ENCODE peak calls at places on chromosome 21, in six cellular contexts. X, D, U, E, R and J are unnamed samples.

GRCh38 chr21:36747114-36747814 is 48.3 kb downstream of the SIM2 start:
- DNase-seq in U (no peak), X (no peak), D (no peak), R (no peak), E (peak), J (peak)

GRCh38 chr21:45003331-45004058 is 63.7 kb downstream of the SLX9 start:
- DNase-seq in U (no peak), R (no peak), D (no peak), E (no peak), X (no peak), J (no peak)

GRCh38 chr21:45056917-45057560 is 17.3 kb upstream of the ADARB1 start:
- DNase-seq in E (no peak), D (no peak), R (no peak), U (no peak), X (no peak), J (no peak)

GRCh38 chr21:44932366-44933181 is 7.3 kb upstream of the SLX9 start:
- DNase-seq in R (peak), U (no peak), X (peak), E (peak), D (no peak), J (no peak)

GRCh38 chr21:16309250-16309971 is 579.6 kb downstream of the USP25 start:
- DNase-seq in X (no peak), E (no peak), D (peak), R (peak), U (no peak), J (no peak)

GRCh38 chr21:16307256-16307655 is 577.5 kb downstream of the USP25 start:
- DNase-seq in U (no peak), X (no peak), E (no peak), D (no peak), R (no peak), J (no peak)

GRCh38 chr21:34545079-34545884 is 33.3 kb upstream of the KCNE1 start:
- DNase-seq in X (no peak), U (no peak), E (peak), R (peak), D (no peak), J (no peak)

GRCh38 chr21:36846624-36847023 is 119.8 kb downstream of the HLCS start:
- DNase-seq in X (no peak), U (no peak), R (no peak), E (no peak), D (no peak), J (no peak)

GRCh38 chr21:40846566-40847411 is at the start of gene DSCAM:
- DNase-seq in R (peak), U (no peak), E (no peak), X (peak), D (no peak), J (peak)

GRCh38 chr21:32559004-32559610 is 26.2 kb downstream of the TCP10L start:
- DNase-seq in E (no peak), R (no peak), X (no peak), U (no peak), D (no peak), J (no peak)

GRCh38 chr21:43984905-43985689 is 27.0 kb upstream of the TRAPPC10 start:
- DNase-seq in R (no peak), D (no peak), X (no peak), E (no peak), U (no peak), J (no peak)

GRCh38 chr21:36079010-36079649 is 9.3 kb downstream of the CBR1 start:
- DNase-seq in X (no peak), D (peak), U (peak), E (no peak), R (no peak), J (no peak)

GRCh38 chr21:21463456-21463855 is 465.2 kb downstream of the NCAM2 start:
- DNase-seq in D (no peak), X (no peak), E (no peak), R (no peak), U (no peak), J (no peak)

DNA sequence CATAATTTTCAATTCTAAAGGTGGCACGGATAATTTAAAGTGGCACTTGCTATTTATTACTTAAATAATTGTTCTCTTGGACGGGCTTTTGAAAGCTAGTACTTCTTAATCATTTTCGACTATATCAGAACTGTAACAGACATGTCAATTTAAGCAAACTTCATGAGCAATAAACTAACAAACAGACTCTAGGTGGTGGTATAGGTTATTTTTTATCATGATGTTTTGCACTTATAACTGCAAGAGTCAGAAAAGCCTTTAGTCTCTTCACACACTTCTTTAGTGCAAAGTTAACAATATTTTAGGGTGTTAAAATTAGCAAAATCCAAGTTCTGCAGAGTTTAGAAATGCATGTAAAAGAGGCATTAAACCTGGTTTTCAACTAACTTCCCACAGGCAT is 2.2 kb downstream of the NRIP1 start:
- DNase-seq in U (no peak), E (no peak), R (no peak), X (no peak), D (no peak), J (no peak)
- TF ChIP-seq CTCF in U (no peak), E (no peak), R (peak), X (no peak), D (no peak), J (no peak)

GRCh38 chr21:46325073-46325912 is 1.3 kb downstream of the PCNT start:
- DNase-seq in X (peak), U (peak), R (peak), E (peak), D (peak), J (peak)
- TF ChIP-seq CTCF in X (no peak), U (no peak), R (peak), E (no peak), D (peak), J (no peak)

DNA sequence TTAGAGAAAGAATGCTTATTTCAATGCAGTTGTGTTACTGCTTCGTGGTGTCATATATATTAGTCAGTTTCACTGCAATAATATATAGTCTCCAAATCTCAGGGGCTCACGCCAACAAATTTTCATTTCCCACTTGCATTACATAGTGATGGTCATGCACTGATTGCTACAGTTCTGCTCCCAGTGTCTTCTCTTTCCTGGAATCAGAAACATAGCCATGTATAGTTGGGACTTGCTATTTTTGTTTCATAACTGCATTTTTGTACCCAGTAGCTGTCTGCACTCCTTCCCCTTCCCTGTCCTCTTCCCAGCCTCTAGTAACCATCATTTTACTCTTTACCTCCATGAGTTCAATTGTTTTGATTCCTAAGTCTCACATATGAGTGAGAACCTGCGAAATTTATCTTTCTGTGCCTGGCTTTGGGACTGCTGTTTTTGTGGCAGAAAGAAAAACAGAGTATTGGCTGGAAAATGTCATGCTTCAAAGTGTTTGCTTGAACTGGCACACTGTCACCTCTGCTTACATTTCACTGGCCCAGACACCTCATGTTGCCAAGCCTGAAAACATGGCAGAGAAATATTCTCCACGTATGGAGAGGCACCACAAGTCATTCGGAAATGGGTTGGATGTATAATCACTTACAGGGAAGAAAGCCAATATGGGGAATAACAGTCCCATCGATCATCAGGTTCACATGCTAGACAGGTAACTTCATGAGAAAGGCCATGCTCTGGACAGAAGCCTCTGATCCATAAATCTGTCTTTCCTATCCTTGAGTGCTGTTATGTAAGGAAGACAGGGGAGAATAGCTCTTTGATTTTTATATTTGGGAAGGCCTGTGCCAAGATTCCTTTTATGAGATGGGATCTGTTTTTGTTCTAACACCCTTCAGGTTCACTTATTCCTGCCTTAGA is 60.4 kb upstream of the BACH1 start:
- DNase-seq in X (no peak), R (no peak), E (no peak), U (no peak), D (peak), J (no peak)
- TF ChIP-seq CTCF in X (no peak), R (no peak), E (no peak), U (no peak), D (no peak), J (no peak)

DNA sequence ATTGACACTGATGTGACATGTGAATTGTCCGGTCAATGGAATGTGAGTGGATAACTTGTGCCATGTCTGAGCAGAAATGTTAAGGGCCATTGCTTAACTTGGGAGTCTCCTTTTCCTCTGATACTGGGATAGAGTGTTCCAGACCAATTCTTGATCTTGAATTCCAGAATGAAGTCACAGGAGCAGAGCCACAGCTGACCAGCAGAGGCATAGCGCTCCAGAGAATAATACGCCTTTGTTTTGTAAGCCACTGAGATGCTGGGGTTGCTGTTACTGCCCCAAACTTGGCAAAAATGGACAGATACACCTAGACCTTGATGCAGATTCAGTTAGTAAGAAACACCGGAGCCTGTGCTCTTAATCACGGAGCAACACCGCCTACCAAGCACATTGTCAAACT is 6.3 kb downstream of the KCNJ6 start:
- DNase-seq in X (no peak), D (no peak), U (no peak), R (no peak), E (no peak), J (no peak)
- TF ChIP-seq CTCF in X (no peak), D (peak), U (no peak), R (peak), E (no peak), J (no peak)